ENCODE peak calls at places on chromosomes 13 and 19, in ten cellular contexts. Q is CD8-positive, alpha-beta memory T cell; C is kidney; Z is hepatocyte; Y is gastrocnemius medialis; B is fibroblast of lung; L is PC-3; O is endodermal cell; F is stomach; P is osteoblast. H is an unnamed sample. For H3K4me1, the result is how much of the 10 kb centered on the place peaks cover.

GRCh38 chr13:68107667-68108066 is 877.5 kb upstream of the PCDH9 start:
- DNase-seq in Q (no peak), C (no peak), Z (no peak), Y (no peak), B (no peak), L (no peak), O (no peak), F (no peak), P (no peak), H (peak)

GRCh38 chr13:29472317-29472961 is 123.0 kb downstream of the SLC7A1 start:
- DNase-seq in Q (no peak), C (no peak), Z (peak), Y (no peak), B (peak), L (peak), O (peak), F (peak), P (no peak), H (peak)

GRCh38 chr19:37655689-37656491 is 625 bp upstream of the ZFP30 start:
- DNase-seq in Q (peak), C (peak), Z (peak), Y (peak), B (peak), L (peak), O (peak), F (peak), P (peak), H (peak)

GRCh38 chr19:48481846-48482639 is 12.9 kb downstream of the CYTH2 start:
- DNase-seq in Q (no peak), C (no peak), Z (no peak), Y (no peak), B (no peak), L (no peak), O (peak), F (no peak), P (peak), H (no peak)

GRCh38 chr19:18023596-18024212 is 15.7 kb downstream of the ARRDC2 start:
- DNase-seq in Q (peak), C (peak), Z (no peak), Y (peak), B (no peak), L (no peak), O (no peak), F (peak), P (peak), H (peak)

GRCh38 chr13:99258210-99258860 is at the start of gene GPR18:
- DNase-seq in Q (peak), C (no peak), Z (no peak), Y (no peak), B (no peak), L (no peak), O (no peak), F (no peak), P (no peak), H (no peak)

GRCh38 chr19:13029893-13030292 is 34.6 kb downstream of the NFIX start:
- DNase-seq in Q (no peak), C (no peak), Z (no peak), Y (peak), B (no peak), L (peak), O (peak), F (peak), P (peak), H (no peak)

GRCh38 chr13:69720278-69720983 is 387.2 kb upstream of the ATXN8OS start:
- DNase-seq in Q (no peak), C (no peak), Z (peak), Y (no peak), B (no peak), L (peak), O (no peak), F (no peak), P (no peak), H (no peak)

GRCh38 chr19:36215276-36216171 is 618 bp downstream of the ZNF146 start:
- DNase-seq in Q (no peak), C (no peak), Z (peak), Y (no peak), B (peak), L (peak), O (no peak), F (no peak), P (peak), H (no peak)

GRCh38 chr19:33295621-33296472 is 6.5 kb downstream of the CEBPA start:
- DNase-seq in Q (no peak), C (peak), Z (no peak), Y (no peak), B (no peak), L (no peak), O (no peak), F (no peak), P (peak), H (no peak)

GRCh38 chr19:8611391-8611883 is 922 bp upstream of the ADAMTS10 start:
- DNase-seq in Q (no peak), C (peak), Z (no peak), Y (no peak), B (peak), L (no peak), O (peak), F (no peak), P (peak), H (peak)

GRCh38 chr19:34479396-34479795 is 2.2 kb upstream of the WTIP start:
- DNase-seq in Q (no peak), C (no peak), Z (no peak), Y (peak), B (no peak), L (no peak), O (no peak), F (no peak), P (no peak), H (no peak)

GRCh38 chr19:56764296-56764695 is 76.2 kb downstream of the PEG3 start:
- DNase-seq in Q (no peak), C (no peak), Z (no peak), Y (no peak), B (no peak), L (peak), O (no peak), F (no peak), P (no peak), H (no peak)

GRCh38 chr13:60326273-60326672 is 70.7 kb upstream of the TDRD3 start:
- DNase-seq in Q (no peak), C (no peak), Z (no peak), Y (no peak), B (no peak), L (no peak), O (no peak), F (no peak), P (peak), H (no peak)

GRCh38 chr13:105537113-105537512 is 998.3 kb downstream of the EFNB2 start:
- DNase-seq in Q (no peak), C (no peak), Z (no peak), Y (no peak), B (no peak), L (no peak), O (no peak), F (no peak), P (no peak), H (no peak)

GRCh38 chr13:46628622-46629365 is 75.8 kb downstream of the LRCH1 start:
- DNase-seq in Q (no peak), C (no peak), Z (no peak), Y (no peak), B (no peak), L (no peak), O (no peak), F (no peak), P (no peak), H (no peak)

GRCh38 chr19:38044267-38045111 is 137.5 kb downstream of the SIPA1L3 start:
- DNase-seq in Q (no peak), C (no peak), Z (no peak), Y (no peak), B (peak), L (peak), O (peak), F (no peak), P (peak), H (no peak)

GRCh38 chr13:66076417-66076816 is 1153.7 kb downstream of the PCDH9 start:
- DNase-seq in Q (no peak), C (no peak), Z (no peak), Y (no peak), B (peak), L (peak), O (no peak), F (no peak), P (peak), H (no peak)

GRCh38 chr13:80783926-80784325 is 443.0 kb upstream of the SPRY2 start:
- DNase-seq in Q (no peak), C (no peak), Z (no peak), Y (no peak), B (peak), L (no peak), O (no peak), F (no peak), P (no peak), H (no peak)

GRCh38 chr13:45295536-45295935 is 45.4 kb downstream of the TPT1 start:
- DNase-seq in Q (no peak), C (no peak), Z (no peak), Y (peak), B (no peak), L (no peak), O (peak), F (no peak), P (no peak), H (no peak)

GRCh38 chr19:709196-709964 is 645 bp downstream of the PALM start:
- DNase-seq in Q (no peak), C (peak), Z (peak), Y (no peak), B (no peak), L (no peak), O (no peak), F (no peak), P (peak), H (peak)
- H3K27ac ChIP-seq in Q (no peak), C (peak), Z (peak), Y (peak), B (no peak), L (no peak), O (peak), F (peak), P (no peak), H (peak)

GRCh38 chr13:75485286-75486062 is 3.5 kb upstream of the TBC1D4 start:
- DNase-seq in Q (no peak), C (no peak), Z (no peak), Y (no peak), B (peak), L (peak), O (no peak), F (no peak), P (peak), H (no peak)
- H3K4me1 ChIP-seq in Q (under half), C (under half), Z (under half), Y (under half), B (under half), L (under half), O (under half), F (under half), P (under half), H (under half)

GRCh38 chr13:112067871-112068305 is 939 bp downstream of the SOX1 start:
- DNase-seq in Q (no peak), C (no peak), Z (no peak), Y (no peak), B (peak), L (no peak), O (peak), F (no peak), P (peak), H (peak)

GRCh38 chr13:112068531-112069062 is 1.6 kb downstream of the SOX1 start:
- DNase-seq in Q (no peak), C (no peak), Z (no peak), Y (no peak), B (no peak), L (no peak), O (peak), F (no peak), P (peak), H (no peak)

GRCh38 chr13:112069063-112069726 is 2.2 kb downstream of the SOX1 start:
- DNase-seq in Q (no peak), C (no peak), Z (no peak), Y (no peak), B (no peak), L (no peak), O (no peak), F (no peak), P (peak), H (no peak)

GRCh38 chr13:112071011-112071901 is 4.3 kb downstream of the SOX1 start:
- DNase-seq in Q (no peak), C (no peak), Z (no peak), Y (no peak), B (no peak), L (no peak), O (no peak), F (no peak), P (peak), H (peak)

DNA sequence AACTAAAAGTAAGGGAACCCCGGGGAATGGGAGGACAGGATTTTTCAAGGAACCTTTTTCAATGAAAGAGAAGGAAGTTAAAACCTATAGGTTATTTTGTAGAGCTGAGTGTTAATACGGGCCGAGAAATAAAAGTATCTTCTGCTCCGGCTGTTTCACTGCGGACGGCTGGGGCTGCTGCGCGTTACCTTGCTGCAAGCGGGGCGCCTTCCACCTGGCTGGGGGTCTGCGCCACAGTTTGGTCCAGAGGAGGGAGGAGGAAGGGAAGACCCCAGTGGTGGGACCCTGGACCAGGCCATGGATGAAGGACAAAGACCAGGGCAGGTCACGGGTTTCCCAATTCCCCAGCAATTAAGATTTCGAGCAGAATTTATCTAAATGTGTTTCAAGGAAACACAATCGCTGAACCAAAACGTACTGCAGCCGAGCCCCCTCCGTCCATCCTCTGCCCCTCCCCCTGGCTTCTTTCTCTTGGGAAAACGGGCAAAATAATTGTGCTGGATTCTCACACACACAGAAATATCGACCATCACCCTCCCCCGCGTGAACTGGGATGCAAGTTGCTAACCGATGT is 2.9 kb downstream of the SOX1 start:
- DNase-seq in Q (no peak), C (no peak), Z (no peak), Y (no peak), B (no peak), L (no peak), O (peak), F (no peak), P (peak), H (no peak)
- H3K4me3 ChIP-seq in Q (no peak), C (no peak), Z (no peak), Y (no peak), B (no peak), L (no peak), O (no peak), F (no peak), P (no peak), H (no peak)

GRCh38 chr13:34065915-34066314 is 248.0 kb downstream of the RFC3 start:
- DNase-seq in Q (no peak), C (no peak), Z (peak), Y (no peak), B (no peak), L (peak), O (no peak), F (no peak), P (no peak), H (no peak)
- H3K27ac ChIP-seq in Q (no peak), C (no peak), Z (no peak), Y (no peak), B (no peak), L (peak), O (no peak), F (no peak), P (no peak), H (no peak)

GRCh38 chr19:53898166-53898565 is 10.9 kb upstream of the CACNG7 start:
- DNase-seq in Q (no peak), C (peak), Z (no peak), Y (no peak), B (no peak), L (no peak), O (no peak), F (no peak), P (peak), H (no peak)
- H3K4me1 ChIP-seq in Q (under half), C (under half), Z (under half), Y (under half), B (under half), L (under half), O (under half), F (under half), P (under half), H (under half)

GRCh38 chr19:55158848-55159793 is 1.6 kb upstream of the TNNI3 start:
- DNase-seq in Q (no peak), C (no peak), Z (no peak), Y (peak), B (no peak), L (peak), O (peak), F (no peak), P (peak), H (peak)
- H3K4me3 ChIP-seq in Q (no peak), C (no peak), Z (no peak), Y (no peak), B (no peak), L (no peak), O (no peak), F (no peak), P (no peak), H (peak)

H was measured in right cardiac atrium.